ENCODE peak calls at places on chromosomes 7 and 10, in seven cellular contexts. One of them, this sample, is unnamed.

GRCh38 chr7:421056-421991 is 98.3 kb downstream of the PDGFA start:
- DNase-seq in NCI-H1105 treated with DMSO at 0.1 percent for 48 hours: no peak
- DNase-seq in stimulated activated CD8-positive, alpha-beta memory T cell treated with anti-CD3 and anti-CD28 coated beads, Interleukin-2, amount 100 ng/mL, for 1 hour: no peak
- DNase-seq in iPS-NIHi11: peak
- DNase-seq in CD4-positive, alpha-beta memory T cell: peak
- DNase-seq in NCI-H82: no peak
- DNase-seq in GF-D8: no peak
- DNase-seq in this sample: no peak

GRCh38 chr10:3008518-3009195 is 58.7 kb upstream of the PFKP start:
- DNase-seq in CD4-positive, alpha-beta memory T cell: no peak
- DNase-seq in stimulated activated CD8-positive, alpha-beta memory T cell treated with anti-CD3 and anti-CD28 coated beads, Interleukin-2, amount 100 ng/mL, for 1 hour: no peak
- DNase-seq in NCI-H82: no peak
- DNase-seq in NCI-H1105 treated with DMSO at 0.1 percent for 48 hours: no peak
- DNase-seq in GF-D8: no peak
- DNase-seq in iPS-NIHi11: no peak
- DNase-seq in this sample: no peak

GRCh38 chr10:132848306-132848705 is 62.4 kb upstream of the NKX6-2 start:
- DNase-seq in iPS-NIHi11: peak
- DNase-seq in GF-D8: no peak
- DNase-seq in CD4-positive, alpha-beta memory T cell: no peak
- DNase-seq in stimulated activated CD8-positive, alpha-beta memory T cell treated with anti-CD3 and anti-CD28 coated beads, Interleukin-2, amount 100 ng/mL, for 1 hour: no peak
- DNase-seq in NCI-H1105 treated with DMSO at 0.1 percent for 48 hours: no peak
- DNase-seq in NCI-H82: no peak
- DNase-seq in this sample: no peak

GRCh38 chr7:31850601-31851000 is 163.6 kb downstream of the PPP1R17 start:
- DNase-seq in NCI-H1105 treated with DMSO at 0.1 percent for 48 hours: no peak
- DNase-seq in GF-D8: no peak
- DNase-seq in stimulated activated CD8-positive, alpha-beta memory T cell treated with anti-CD3 and anti-CD28 coated beads, Interleukin-2, amount 100 ng/mL, for 1 hour: no peak
- DNase-seq in CD4-positive, alpha-beta memory T cell: no peak
- DNase-seq in iPS-NIHi11: no peak
- DNase-seq in NCI-H82: peak
- DNase-seq in this sample: no peak

GRCh38 chr7:156889089-156889488 is 3.9 kb downstream of the LMBR1 start:
- DNase-seq in stimulated activated CD8-positive, alpha-beta memory T cell treated with anti-CD3 and anti-CD28 coated beads, Interleukin-2, amount 100 ng/mL, for 1 hour: no peak
- DNase-seq in NCI-H82: no peak
- DNase-seq in CD4-positive, alpha-beta memory T cell: no peak
- DNase-seq in NCI-H1105 treated with DMSO at 0.1 percent for 48 hours: peak
- DNase-seq in GF-D8: peak
- DNase-seq in iPS-NIHi11: no peak
- DNase-seq in this sample: no peak

GRCh38 chr7:151550601-151551286 is 31.0 kb upstream of the RHEB start:
- DNase-seq in NCI-H1105 treated with DMSO at 0.1 percent for 48 hours: peak
- DNase-seq in CD4-positive, alpha-beta memory T cell: peak
- DNase-seq in stimulated activated CD8-positive, alpha-beta memory T cell treated with anti-CD3 and anti-CD28 coated beads, Interleukin-2, amount 100 ng/mL, for 1 hour: no peak
- DNase-seq in GF-D8: no peak
- DNase-seq in iPS-NIHi11: no peak
- DNase-seq in NCI-H82: no peak
- DNase-seq in this sample: no peak

GRCh38 chr10:128035557-128035973 is 90.7 kb downstream of the MKI67 start:
- DNase-seq in CD4-positive, alpha-beta memory T cell: peak
- DNase-seq in NCI-H1105 treated with DMSO at 0.1 percent for 48 hours: no peak
- DNase-seq in GF-D8: no peak
- DNase-seq in iPS-NIHi11: peak
- DNase-seq in NCI-H82: peak
- DNase-seq in stimulated activated CD8-positive, alpha-beta memory T cell treated with anti-CD3 and anti-CD28 coated beads, Interleukin-2, amount 100 ng/mL, for 1 hour: peak
- DNase-seq in this sample: peak

GRCh38 chr7:47734287-47734948 is 152.5 kb upstream of the TNS3 start:
- DNase-seq in iPS-NIHi11: no peak
- DNase-seq in NCI-H82: no peak
- DNase-seq in NCI-H1105 treated with DMSO at 0.1 percent for 48 hours: no peak
- DNase-seq in stimulated activated CD8-positive, alpha-beta memory T cell treated with anti-CD3 and anti-CD28 coated beads, Interleukin-2, amount 100 ng/mL, for 1 hour: no peak
- DNase-seq in CD4-positive, alpha-beta memory T cell: no peak
- DNase-seq in GF-D8: no peak
- DNase-seq in this sample: no peak

GRCh38 chr10:95319239-95319638 is 28.4 kb upstream of the PDLIM1 start:
- DNase-seq in iPS-NIHi11: no peak
- DNase-seq in CD4-positive, alpha-beta memory T cell: no peak
- DNase-seq in GF-D8: no peak
- DNase-seq in stimulated activated CD8-positive, alpha-beta memory T cell treated with anti-CD3 and anti-CD28 coated beads, Interleukin-2, amount 100 ng/mL, for 1 hour: no peak
- DNase-seq in NCI-H82: peak
- DNase-seq in NCI-H1105 treated with DMSO at 0.1 percent for 48 hours: no peak
- DNase-seq in this sample: no peak

GRCh38 chr10:27285093-27285492 is 44.5 kb upstream of the ACBD5 start:
- DNase-seq in iPS-NIHi11: peak
- DNase-seq in NCI-H82: peak
- DNase-seq in CD4-positive, alpha-beta memory T cell: peak
- DNase-seq in NCI-H1105 treated with DMSO at 0.1 percent for 48 hours: no peak
- DNase-seq in GF-D8: peak
- DNase-seq in stimulated activated CD8-positive, alpha-beta memory T cell treated with anti-CD3 and anti-CD28 coated beads, Interleukin-2, amount 100 ng/mL, for 1 hour: no peak
- DNase-seq in this sample: peak

GRCh38 chr7:138186951-138187351 is 110.7 kb downstream of the AKR1D1 start:
- DNase-seq in stimulated activated CD8-positive, alpha-beta memory T cell treated with anti-CD3 and anti-CD28 coated beads, Interleukin-2, amount 100 ng/mL, for 1 hour: no peak
- DNase-seq in GF-D8: no peak
- DNase-seq in NCI-H82: no peak
- DNase-seq in CD4-positive, alpha-beta memory T cell: no peak
- DNase-seq in iPS-NIHi11: peak
- DNase-seq in NCI-H1105 treated with DMSO at 0.1 percent for 48 hours: no peak
- DNase-seq in this sample: no peak

GRCh38 chr10:8628351-8628750 is 573.9 kb downstream of the GATA3 start:
- DNase-seq in CD4-positive, alpha-beta memory T cell: no peak
- DNase-seq in iPS-NIHi11: peak
- DNase-seq in GF-D8: no peak
- DNase-seq in NCI-H82: no peak
- DNase-seq in NCI-H1105 treated with DMSO at 0.1 percent for 48 hours: no peak
- DNase-seq in stimulated activated CD8-positive, alpha-beta memory T cell treated with anti-CD3 and anti-CD28 coated beads, Interleukin-2, amount 100 ng/mL, for 1 hour: no peak
- DNase-seq in this sample: no peak

GRCh38 chr7:121037828-121038716 is 49.6 kb downstream of the CPED1 start:
- DNase-seq in iPS-NIHi11: no peak
- DNase-seq in GF-D8: no peak
- DNase-seq in CD4-positive, alpha-beta memory T cell: no peak
- DNase-seq in NCI-H82: no peak
- DNase-seq in NCI-H1105 treated with DMSO at 0.1 percent for 48 hours: no peak
- DNase-seq in stimulated activated CD8-positive, alpha-beta memory T cell treated with anti-CD3 and anti-CD28 coated beads, Interleukin-2, amount 100 ng/mL, for 1 hour: no peak
- DNase-seq in this sample: no peak

GRCh38 chr7:38704751-38705150 is 73.6 kb upstream of the AMPH start:
- DNase-seq in CD4-positive, alpha-beta memory T cell: no peak
- DNase-seq in NCI-H1105 treated with DMSO at 0.1 percent for 48 hours: no peak
- DNase-seq in stimulated activated CD8-positive, alpha-beta memory T cell treated with anti-CD3 and anti-CD28 coated beads, Interleukin-2, amount 100 ng/mL, for 1 hour: no peak
- DNase-seq in iPS-NIHi11: peak
- DNase-seq in GF-D8: no peak
- DNase-seq in NCI-H82: no peak
- DNase-seq in this sample: no peak

GRCh38 chr10:91022924-91023707 is 102.2 kb upstream of the ANKRD1 start:
- DNase-seq in NCI-H1105 treated with DMSO at 0.1 percent for 48 hours: no peak
- DNase-seq in iPS-NIHi11: no peak
- DNase-seq in GF-D8: no peak
- DNase-seq in NCI-H82: no peak
- DNase-seq in stimulated activated CD8-positive, alpha-beta memory T cell treated with anti-CD3 and anti-CD28 coated beads, Interleukin-2, amount 100 ng/mL, for 1 hour: no peak
- DNase-seq in CD4-positive, alpha-beta memory T cell: no peak
- DNase-seq in this sample: no peak

GRCh38 chr7:155568961-155569360 is 22.6 kb upstream of the CNPY1 start:
- DNase-seq in CD4-positive, alpha-beta memory T cell: no peak
- DNase-seq in NCI-H1105 treated with DMSO at 0.1 percent for 48 hours: peak
- DNase-seq in stimulated activated CD8-positive, alpha-beta memory T cell treated with anti-CD3 and anti-CD28 coated beads, Interleukin-2, amount 100 ng/mL, for 1 hour: no peak
- DNase-seq in NCI-H82: no peak
- DNase-seq in GF-D8: no peak
- DNase-seq in iPS-NIHi11: no peak
- DNase-seq in this sample: no peak

This sample was measured in central memory CD4-positive, alpha-beta T cell.